ENCODE peak calls at places on chromosomes 4 and X, in seven cellular contexts. Y is adipocyte; M is glutamatergic neuron; L is activated effector memory CD4-positive, alpha-beta T cell treated with anti-CD3 and anti-CD28 coated beads, Interleukin-2, amount 50 U/mL, for 16 hours; R is GM18507; A is thoracic aorta; W is kidney tubule cell. F is an unnamed sample.

GRCh38 chr4:56544573-56545131 is 39.1 kb downstream of the ARL9 start:
- DNase-seq in M (peak; percentile 98), W (peak; percentile 85), A (peak; percentile 17), R (peak; percentile 69), L (peak; percentile 94), Y (peak; percentile 92), F (peak; percentile 80)

GRCh38 chr4:110071466-110071865 is 126.9 kb downstream of the ELOVL6 start:
- DNase-seq in W (no peak), Y (no peak), A (no peak), L (no peak), R (no peak), M (no peak), F (no peak)

GRCh38 chrX:141158084-141158483 is 18.8 kb downstream of the LDOC1 start:
- DNase-seq in Y (no peak), A (no peak), L (no peak), R (no peak), M (no peak), W (no peak), F (no peak)

GRCh38 chrX:20144491-20144890 is 2.9 kb upstream of the EIF1AX start:
- DNase-seq in R (no peak), Y (no peak), W (peak; percentile 80), A (no peak), M (no peak), L (no peak), F (no peak)

GRCh38 chr4:72275381-72275780 is 243.6 kb downstream of the NPFFR2 start:
- DNase-seq in M (no peak), Y (no peak), W (no peak), L (no peak), R (no peak), A (no peak), F (no peak)

GRCh38 chrX:25536307-25536970 is 520.7 kb upstream of the ARX start:
- DNase-seq in M (no peak), Y (no peak), L (no peak), R (no peak), A (no peak), W (no peak), F (no peak)

GRCh38 chr4:18111100-18111499 is 89.5 kb upstream of the LCORL start:
- DNase-seq in R (no peak), Y (peak; percentile 7), A (no peak), M (no peak), L (no peak), W (no peak), F (no peak)

GRCh38 chr4:181661090-181661489 is 582.1 kb upstream of the TENM3 start:
- DNase-seq in M (no peak), Y (peak; percentile 62), W (peak; percentile 37), L (no peak), R (no peak), A (no peak), F (no peak)

GRCh38 chr4:181792641-181793612 is 450.3 kb upstream of the TENM3 start:
- DNase-seq in R (no peak), A (no peak), Y (no peak), W (no peak), L (no peak), M (no peak), F (no peak)

GRCh38 chr4:629916-630641 is 4.7 kb downstream of the PDE6B start:
- DNase-seq in M (no peak), A (no peak), Y (no peak), R (no peak), W (no peak), L (peak; percentile 53), F (no peak)

GRCh38 chr4:184382189-184382846 is 92.0 kb downstream of the IRF2 start:
- DNase-seq in R (no peak), M (no peak), L (no peak), A (no peak), Y (no peak), W (peak; percentile 12), F (no peak)

GRCh38 chrX:130726661-130727060 is 176.3 kb downstream of the ENOX2 start:
- DNase-seq in A (no peak), W (peak; percentile 82), L (no peak), Y (peak; percentile 29), M (no peak), R (no peak), F (no peak)

GRCh38 chr4:30882443-30882842 is 162.3 kb downstream of the PCDH7 start:
- DNase-seq in A (no peak), W (no peak), L (no peak), M (no peak), R (no peak), Y (no peak), F (no peak)

GRCh38 chr4:124025423-124025822 is 628.8 kb downstream of the SPRY1 start:
- DNase-seq in Y (no peak), A (no peak), W (peak; percentile 63), R (no peak), M (no peak), L (no peak), F (no peak)

GRCh38 chrX:39152106-39152649 is 350.9 kb downstream of the MID1IP1 start:
- DNase-seq in A (no peak), M (peak; percentile 77), L (peak; percentile 67), R (no peak), W (no peak), Y (peak; percentile 13), F (no peak)

GRCh38 chr4:15906024-15906443 is 32.5 kb downstream of the FGFBP1 start:
- DNase-seq in A (no peak), W (peak; percentile 89), Y (no peak), L (no peak), M (no peak), R (no peak), F (peak; percentile 90)

GRCh38 chr4:86910369-86910768 is 18.1 kb upstream of the C4orf36 start:
- DNase-seq in R (no peak), L (no peak), A (no peak), Y (no peak), M (no peak), W (no peak), F (no peak)

GRCh38 chr4:106095408-106095807 is 200.1 kb downstream of the NPNT start:
- DNase-seq in R (no peak), W (no peak), Y (peak; percentile 48), A (no peak), M (no peak), L (no peak), F (no peak)

GRCh38 chrX:151830911-151831310 is 81.8 kb upstream of the MAGEA4 start:
- DNase-seq in A (no peak), Y (no peak), R (no peak), L (no peak), W (no peak), M (no peak), F (no peak)

GRCh38 chr4:7424553-7425111 is 10.1 kb downstream of the PSAPL1 start:
- DNase-seq in W (no peak), M (no peak), Y (no peak), A (no peak), R (no peak), L (peak; percentile 39), F (no peak)

GRCh38 chr4:53489279-53489889 is 101.9 kb downstream of the LNX1 start:
- DNase-seq in Y (peak; percentile 60), L (no peak), M (no peak), A (no peak), W (peak; percentile 58), R (no peak), F (no peak)

GRCh38 chr4:94678896-94679295 is 78.9 kb upstream of the BMPR1B start:
- DNase-seq in W (peak; percentile 57), Y (no peak), M (no peak), A (no peak), L (no peak), R (no peak), F (no peak)

GRCh38 chr4:111994392-111994791 is 150.9 kb upstream of the FAM241A start:
- DNase-seq in M (no peak), L (no peak), W (no peak), R (no peak), Y (no peak), A (no peak), F (no peak)

F was measured in LoVo.